ENCODE peak calls at places on chromosomes 1 and 21, in seven cellular contexts. F is Panc1, S is astrocyte, Q is MM.1S, U is ovary, G is spleen, Y is RWPE2. E is an unnamed sample. For H3K27me3 and H3K4me1, the result is how much of the 10 kb centered on the place peaks cover.

GRCh38 chr1:167667536-167667935 is 37.5 kb downstream of the RCSD1 start:
- DNase-seq in U (no peak), Y (no peak), S (no peak), Q (no peak), F (no peak), G (no peak), E (no peak)

GRCh38 chr1:116256875-116257823 is 115.9 kb upstream of the ATP1A1 start:
- DNase-seq in F (no peak), Y (no peak), S (no peak), U (no peak), G (no peak), Q (peak), E (no peak)

GRCh38 chr1:168287237-168287664 is 6.6 kb downstream of the TBX19 start:
- DNase-seq in G (no peak), Q (peak), U (no peak), S (peak), F (no peak), Y (no peak), E (no peak)

GRCh38 chr1:41365772-41366427 is 4.7 kb downstream of the FOXO6 start:
- DNase-seq in G (no peak), Q (no peak), F (no peak), U (no peak), S (no peak), Y (no peak), E (peak)

GRCh38 chr1:14724697-14725096 is 126.2 kb downstream of the KAZN start:
- DNase-seq in Q (no peak), F (no peak), S (peak), Y (no peak), G (no peak), U (no peak), E (no peak)

GRCh38 chr1:38073926-38074677 is 27.5 kb upstream of the POU3F1 start:
- DNase-seq in G (no peak), S (peak), U (no peak), F (no peak), Q (no peak), Y (no peak), E (no peak)

GRCh38 chr1:8070381-8070811 is 44.3 kb upstream of the ERRFI1 start:
- DNase-seq in F (no peak), S (no peak), G (no peak), Q (no peak), Y (no peak), U (no peak), E (no peak)

GRCh38 chr21:36028127-36029069 is 31.9 kb downstream of the SETD4 start:
- DNase-seq in S (peak), U (peak), F (peak), G (peak), Y (no peak), Q (peak), E (peak)

GRCh38 chr1:20337581-20337980 is 46.9 kb downstream of the VWA5B1 start:
- DNase-seq in G (peak), Q (no peak), U (no peak), F (no peak), Y (no peak), S (no peak), E (no peak)

GRCh38 chr1:20654104-20654690 is 7.0 kb downstream of the DDOST start:
- DNase-seq in Q (no peak), U (no peak), F (no peak), G (no peak), Y (no peak), S (no peak), E (no peak)

GRCh38 chr21:39258207-39258606 is 55.2 kb downstream of the BRWD1 start:
- DNase-seq in S (no peak), G (no peak), Q (no peak), Y (no peak), F (no peak), U (no peak), E (no peak)

GRCh38 chr1:53652441-53653199 is 86.3 kb downstream of the GLIS1 start:
- DNase-seq in S (no peak), Y (peak), Q (no peak), G (peak), F (no peak), U (no peak), E (peak)

GRCh38 chr1:54564312-54565112 is 16.5 kb downstream of the ACOT11 start:
- DNase-seq in F (no peak), G (peak), U (no peak), Q (peak), S (no peak), Y (peak), E (peak)

GRCh38 chr1:224435999-224436398 is 1.4 kb upstream of the WDR26 start:
- DNase-seq in Y (no peak), F (no peak), Q (no peak), U (no peak), G (no peak), S (no peak), E (no peak)

DNA sequence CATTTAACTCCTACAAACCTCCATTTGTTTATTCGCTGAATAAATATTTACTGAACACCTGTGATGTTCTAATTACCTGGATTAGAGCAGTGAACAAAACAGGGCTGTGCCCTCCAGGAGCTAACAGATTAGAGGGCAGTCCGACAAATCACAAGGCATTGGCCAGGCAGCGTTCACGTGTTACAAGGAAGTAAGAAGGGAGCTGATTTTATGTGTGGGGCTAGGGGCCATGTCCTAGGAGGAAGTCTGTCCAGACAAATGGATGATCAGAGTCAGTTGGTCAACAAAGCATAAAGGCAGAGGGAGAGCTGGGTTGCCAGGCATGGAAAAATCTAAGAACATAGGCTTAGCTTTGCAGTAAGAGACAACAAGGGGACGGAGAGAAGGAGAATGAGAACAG is 57.3 kb upstream of the BACE2 start:
- DNase-seq in F (no peak), U (no peak), Q (no peak), Y (no peak), G (no peak), S (no peak), E (no peak)
- H3K27me3 ChIP-seq in F (under half), U (under half), Q (under half), Y (under half), G (under half), S (under half), E (under half)

GRCh38 chr1:201426395-201427310 is 5.1 kb upstream of the TNNI1 start:
- DNase-seq in U (no peak), Y (no peak), F (no peak), Q (no peak), G (peak), S (no peak), E (no peak)
- H3K4me1 ChIP-seq in U (under half), Y (under half), F (under half), Q (under half), G (under half), S (under half), E (under half)

GRCh38 chr21:33987461-33987860 is 71.9 kb upstream of the ATP5PO start:
- DNase-seq in S (no peak), Q (no peak), G (no peak), F (no peak), Y (peak), U (no peak), E (no peak)
- TF ChIP-seq CTCF in S (no peak), Q (no peak), G (no peak), F (no peak), Y (no peak), U (no peak), E (no peak)

GRCh38 chr21:46024983-46025860 is 43.7 kb downstream of the COL6A1 start:
- DNase-seq in S (peak), Q (no peak), G (no peak), Y (no peak), U (peak), F (no peak), E (no peak)

GRCh38 chr21:46027855-46028493 is 46.4 kb downstream of the COL6A1 start:
- DNase-seq in Q (no peak), F (no peak), Y (no peak), G (no peak), U (peak), S (peak), E (no peak)

GRCh38 chr21:46028547-46029200 is 47.1 kb downstream of the COL6A1 start:
- DNase-seq in U (peak), G (no peak), Y (no peak), F (no peak), Q (no peak), S (peak), E (no peak)

GRCh38 chr21:46031484-46031883 is 49.9 kb downstream of the COL6A1 start:
- DNase-seq in Y (no peak), G (no peak), Q (no peak), U (peak), S (no peak), F (no peak), E (no peak)

DNA sequence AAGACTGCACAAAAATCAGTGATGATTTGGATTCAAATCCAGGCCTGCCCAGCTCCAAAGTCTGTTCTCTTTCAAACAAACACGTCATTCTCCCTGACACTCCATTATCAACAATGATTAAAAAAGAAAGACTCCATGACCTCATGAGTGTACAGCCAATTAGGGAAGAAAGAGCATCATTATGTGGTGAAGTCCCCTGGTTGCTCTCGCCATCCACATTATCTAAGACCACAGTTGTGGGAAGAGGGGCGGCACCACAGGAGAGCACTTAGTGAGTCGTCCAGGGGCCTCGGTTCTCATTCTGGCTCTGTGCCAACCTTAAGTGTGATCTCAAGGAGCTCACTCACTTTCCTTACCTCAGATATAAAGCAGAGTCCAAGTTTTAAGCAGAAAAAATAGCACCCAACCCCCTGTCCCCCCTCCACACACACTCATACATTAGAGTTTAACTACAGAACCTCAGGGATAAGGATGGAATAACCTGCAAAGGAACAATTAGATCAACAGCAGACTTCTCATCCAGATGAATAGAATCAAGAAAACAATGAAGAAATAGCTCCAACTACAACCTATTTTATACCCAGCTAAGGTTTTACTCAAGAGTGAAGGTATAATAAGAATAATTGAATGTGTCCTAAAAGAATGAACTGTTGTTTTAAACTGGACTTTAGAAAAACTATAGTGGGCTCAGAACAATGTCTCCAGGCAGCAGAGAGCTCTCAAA is 47.8 kb downstream of the COL6A1 start:
- DNase-seq in S (peak), Q (no peak), U (peak), F (no peak), G (no peak), Y (no peak), E (no peak)
- H3K27me3 ChIP-seq in S (under half), Q (half or more), U (under half), F (under half), G (under half), Y (under half), E (under half)

E was measured in upper lobe of right lung.